ENCODE peak calls at places on chromosome 4, in nine cellular contexts. D, E, Y, V, B, G, W, T and O are unnamed samples.

GRCh38 chr4:30948653-30949052 is 228.5 kb downstream of the PCDH7 start:
- DNase-seq in D (no peak), E (no peak), Y (no peak), V (no peak), B (no peak), G (no peak), W (peak), T (no peak), O (no peak)

GRCh38 chr4:179750374-179750773 is 2308.1 kb upstream of the AGA start:
- DNase-seq in D (no peak), E (no peak), Y (no peak), V (no peak), B (no peak), G (no peak), W (peak), T (no peak), O (no peak)

GRCh38 chr4:37358748-37359147 is 114.2 kb downstream of the NWD2 start:
- DNase-seq in D (no peak), E (no peak), Y (no peak), V (no peak), B (no peak), G (no peak), W (no peak), T (no peak), O (no peak)

GRCh38 chr4:26185436-26185835 is 135.4 kb upstream of the RBPJ start:
- DNase-seq in D (no peak), E (no peak), Y (no peak), V (no peak), B (no peak), G (no peak), W (no peak), T (no peak), O (no peak)

GRCh38 chr4:185597532-185598188 is 62.4 kb upstream of the PDLIM3 start:
- DNase-seq in D (peak), E (peak), Y (peak), V (peak), B (peak), G (peak), W (peak), T (peak), O (no peak)

GRCh38 chr4:25973346-25973745 is 59.3 kb downstream of the SMIM20 start:
- DNase-seq in D (no peak), E (no peak), Y (no peak), V (no peak), B (no peak), G (no peak), W (no peak), T (no peak), O (no peak)

GRCh38 chr4:96352051-96352517 is 512.2 kb downstream of the PDHA2 start:
- DNase-seq in D (peak), E (peak), Y (no peak), V (no peak), B (no peak), G (no peak), W (peak), T (no peak), O (no peak)

GRCh38 chr4:23458061-23458460 is 431.8 kb downstream of the PPARGC1A start:
- DNase-seq in D (no peak), E (no peak), Y (no peak), V (no peak), B (no peak), G (no peak), W (no peak), T (no peak), O (no peak)

DNA sequence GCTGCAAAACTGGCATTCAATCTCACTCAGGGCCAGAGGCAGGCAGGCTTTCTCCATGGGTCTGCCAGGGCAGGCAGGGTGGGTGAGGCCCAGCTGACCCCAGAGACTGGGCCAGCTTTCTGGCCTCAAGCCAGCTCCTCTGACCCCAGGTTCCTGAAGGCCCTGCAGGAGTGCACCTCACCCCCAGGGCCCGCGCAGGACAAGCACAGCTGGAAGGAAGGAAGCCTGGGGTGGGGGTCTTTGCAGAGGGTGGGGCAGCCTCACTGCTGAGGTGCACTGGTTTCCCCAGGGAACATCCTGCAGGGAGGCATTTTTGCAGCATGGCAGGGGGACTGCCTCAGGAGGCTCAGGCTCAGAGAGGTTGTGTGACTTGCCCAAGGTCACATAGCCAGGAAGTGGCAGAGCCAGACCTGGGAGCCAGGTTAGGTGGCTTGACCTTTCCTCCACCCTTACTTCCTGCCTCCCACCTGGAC is 31.5 kb upstream of the AFAP1 start:
- DNase-seq in D (no peak), E (no peak), Y (no peak), V (no peak), B (no peak), G (no peak), W (no peak), T (peak), O (no peak)
- H3K4me3 ChIP-seq in D (no peak), E (peak), Y (peak), V (no peak), B (peak), G (no peak), W (no peak), T (no peak), O (no peak)

GRCh38 chr4:42149004-42149403 is 3.5 kb downstream of the BEND4 start:
- DNase-seq in D (no peak), E (peak), Y (no peak), V (no peak), B (no peak), G (no peak), W (no peak), T (no peak), O (no peak)

GRCh38 chr4:42151568-42152506 is 618 bp downstream of the BEND4 start:
- DNase-seq in D (peak), E (peak), Y (no peak), V (no peak), B (peak), G (peak), W (no peak), T (no peak), O (no peak)

GRCh38 chr4:42152507-42153504 is at the start of gene BEND4:
- DNase-seq in D (peak), E (no peak), Y (no peak), V (no peak), B (no peak), G (no peak), W (no peak), T (no peak), O (no peak)

GRCh38 chr4:42150653-42151567 is 1.5 kb downstream of the BEND4 start:
- DNase-seq in D (peak), E (peak), Y (no peak), V (no peak), B (peak), G (no peak), W (no peak), T (no peak), O (no peak)

GRCh38 chr4:42148453-42148852 is 4.0 kb downstream of the BEND4 start:
- DNase-seq in D (no peak), E (no peak), Y (no peak), V (no peak), B (no peak), G (no peak), W (no peak), T (no peak), O (no peak)
- H3K4me3 ChIP-seq in D (no peak), E (no peak), Y (no peak), V (no peak), B (no peak), G (no peak), W (no peak), T (no peak), O (no peak)

GRCh38 chr4:138658518-138658917 is 357.1 kb upstream of the NOCT start:
- DNase-seq in D (peak), E (no peak), Y (no peak), V (no peak), B (no peak), G (no peak), W (no peak), T (no peak), O (no peak)

GRCh38 chr4:138659640-138660325 is 355.8 kb upstream of the NOCT start:
- DNase-seq in D (peak), E (no peak), Y (no peak), V (no peak), B (no peak), G (no peak), W (no peak), T (no peak), O (no peak)

GRCh38 chr4:138663883-138664282 is 351.7 kb upstream of the NOCT start:
- DNase-seq in D (no peak), E (no peak), Y (no peak), V (no peak), B (no peak), G (no peak), W (no peak), T (no peak), O (no peak)

GRCh38 chr4:138655970-138656369 is 359.6 kb upstream of the NOCT start:
- DNase-seq in D (no peak), E (no peak), Y (no peak), V (no peak), B (no peak), G (no peak), W (no peak), T (no peak), O (no peak)

GRCh38 chr4:138659041-138659565 is 356.5 kb upstream of the NOCT start:
- DNase-seq in D (peak), E (no peak), Y (no peak), V (no peak), B (no peak), G (no peak), W (no peak), T (no peak), O (no peak)
- H3K4me3 ChIP-seq in D (no peak), E (no peak), Y (no peak), V (no peak), B (no peak), G (no peak), W (no peak), T (no peak), O (no peak)

GRCh38 chr4:54276633-54277426 is 47.7 kb downstream of the PDGFRA start:
- DNase-seq in D (peak), E (peak), Y (no peak), V (no peak), B (no peak), G (no peak), W (no peak), T (no peak), O (no peak)
- H3K4me3 ChIP-seq in D (no peak), E (peak), Y (no peak), V (no peak), B (peak), G (no peak), W (no peak), T (no peak), O (peak)

GRCh38 chr4:20251061-20251795 is 477 bp upstream of the SLIT2 start:
- DNase-seq in D (no peak), E (no peak), Y (no peak), V (no peak), B (no peak), G (no peak), W (peak), T (no peak), O (no peak)

GRCh38 chr4:20252656-20253271 is 1.1 kb downstream of the SLIT2 start:
- DNase-seq in D (peak), E (no peak), Y (no peak), V (peak), B (peak), G (peak), W (peak), T (peak), O (peak)

GRCh38 chr4:20253272-20253798 is 1.6 kb downstream of the SLIT2 start:
- DNase-seq in D (peak), E (no peak), Y (no peak), V (peak), B (no peak), G (no peak), W (peak), T (no peak), O (no peak)

GRCh38 chr4:20253799-20254409 is 2.2 kb downstream of the SLIT2 start:
- DNase-seq in D (peak), E (no peak), Y (no peak), V (peak), B (peak), G (peak), W (peak), T (peak), O (peak)

GRCh38 chr4:20251796-20252655 is at the start of gene SLIT2:
- DNase-seq in D (peak), E (peak), Y (no peak), V (peak), B (peak), G (peak), W (peak), T (peak), O (peak)
- H3K4me3 ChIP-seq in D (peak), E (peak), Y (no peak), V (peak), B (peak), G (peak), W (peak), T (peak), O (peak)

DNA sequence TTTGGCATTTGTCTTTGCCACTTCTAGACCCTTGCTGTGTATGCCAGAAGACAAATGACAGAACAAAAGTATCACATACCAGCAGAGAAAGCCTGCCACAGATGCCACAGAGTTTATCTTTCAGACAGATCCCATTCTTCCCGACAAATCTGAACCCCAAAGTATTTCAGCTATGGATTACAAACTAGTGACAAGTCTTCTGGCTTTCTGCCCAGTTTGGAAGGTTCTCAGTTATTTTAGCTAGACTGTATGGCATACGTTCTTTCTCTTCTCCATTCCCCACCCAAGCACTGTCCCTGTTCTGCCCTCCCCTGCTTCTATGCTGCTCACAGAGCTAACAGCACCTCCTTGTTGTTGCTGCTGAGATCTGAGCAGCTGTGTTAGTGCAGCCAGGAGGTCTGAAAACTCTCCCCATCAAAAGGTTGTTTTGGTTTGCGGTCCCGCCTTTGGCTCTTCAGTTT is 236.7 kb downstream of the FRAS1 start:
- DNase-seq in D (no peak), E (no peak), Y (no peak), V (no peak), B (no peak), G (no peak), W (peak), T (no peak), O (no peak)
- H3K4me3 ChIP-seq in D (no peak), E (no peak), Y (no peak), V (no peak), B (no peak), G (no peak), W (no peak), T (no peak), O (no peak)

GRCh38 chr4:34193451-34194154 is 2050.7 kb downstream of the ARAP2 start:
- DNase-seq in D (no peak), E (no peak), Y (no peak), V (no peak), B (no peak), G (no peak), W (peak), T (no peak), O (no peak)
- H3K4me3 ChIP-seq in D (no peak), E (no peak), Y (no peak), V (no peak), B (no peak), G (no peak), W (no peak), T (no peak), O (no peak)

GRCh38 chr4:110395416-110395815 is 80.5 kb upstream of the ENPEP start:
- DNase-seq in D (no peak), E (no peak), Y (no peak), V (no peak), B (no peak), G (no peak), W (no peak), T (no peak), O (no peak)
- H3K4me3 ChIP-seq in D (no peak), E (no peak), Y (no peak), V (no peak), B (no peak), G (no peak), W (no peak), T (no peak), O (no peak)

GRCh38 chr4:102868782-102869568 is at the start of gene CISD2:
- DNase-seq in D (peak), E (peak), Y (peak), V (peak), B (peak), G (peak), W (peak), T (peak), O (peak)
- H3K4me3 ChIP-seq in D (peak), E (peak), Y (peak), V (peak), B (peak), G (peak), W (peak), T (peak), O (peak)